ENCODE peak calls at places on chromosomes 4 and X, in six cellular contexts. B is HCT116, J is PC-3, H is MM.1S, S is SK-N-SH, D is GM23248. N is an unnamed sample.
A peak's percentile ranks its signal among the peaks of the same experiment; 100 is the strongest.

GRCh38 chr4:166435449-166435848 is 562.4 kb downstream of the TLL1 start:
- DNase-seq in D (peak; percentile 47), S (no peak), B (no peak), H (no peak), J (peak; percentile 94), N (no peak)

GRCh38 chr4:178165909-178166308 is 723.7 kb upstream of the AGA start:
- DNase-seq in D (no peak), S (no peak), J (peak; percentile 56), H (no peak), B (no peak), N (no peak)

GRCh38 chrX:29947225-29947624 is 268.1 kb upstream of the MAGEB2 start:
- DNase-seq in D (peak; percentile 20), H (no peak), B (no peak), J (no peak), S (no peak), N (no peak)

GRCh38 chrX:78658851-78659744 is at the start of gene RTL3:
- DNase-seq in B (no peak), H (no peak), D (peak; percentile 83), S (no peak), J (peak; percentile 73), N (no peak)

GRCh38 chr4:169208090-169208455 is 62.7 kb downstream of the SH3RF1 start:
- DNase-seq in J (no peak), H (no peak), D (no peak), B (no peak), S (no peak), N (no peak)

GRCh38 chrX:129959493-129959832 is 23.0 kb upstream of the BCORL1 start:
- DNase-seq in B (no peak), S (no peak), J (no peak), H (no peak), D (peak; percentile 66), N (no peak)

GRCh38 chr4:4504783-4505182 is 37.1 kb downstream of the STX18 start:
- DNase-seq in B (no peak), S (no peak), D (no peak), J (no peak), H (no peak), N (no peak)

GRCh38 chrX:9955506-9955905 is 11.7 kb upstream of the CLDN34 start:
- DNase-seq in B (no peak), J (no peak), H (no peak), S (no peak), D (peak; percentile 23), N (no peak)

GRCh38 chr4:43343298-43343697 is 450.8 kb downstream of the GRXCR1 start:
- DNase-seq in J (no peak), B (no peak), S (no peak), H (no peak), D (no peak), N (no peak)

GRCh38 chrX:48154796-48155195 is 24.4 kb downstream of the SPACA5B start:
- DNase-seq in H (no peak), B (no peak), D (no peak), J (no peak), S (no peak), N (no peak)

GRCh38 chrX:150983526-150984163 is 510 bp downstream of the HMGB3 start:
- DNase-seq in S (peak; percentile 64), H (peak; percentile 10), D (peak; percentile 24), B (no peak), J (no peak), N (no peak)

GRCh38 chrX:153871451-153871850 is 14.5 kb downstream of the L1CAM start:
- DNase-seq in H (no peak), D (no peak), S (peak; percentile 65), J (no peak), B (no peak), N (no peak)

GRCh38 chrX:150456941-150457340 is 93.8 kb downstream of the MAMLD1 start:
- DNase-seq in H (no peak), J (no peak), S (no peak), B (no peak), D (no peak), N (no peak)

GRCh38 chrX:132615396-132616131 is 126.7 kb upstream of the MBNL3 start:
- DNase-seq in H (peak; percentile 61), S (no peak), D (peak; percentile 45), J (peak; percentile 55), B (peak; percentile 29), N (peak; percentile 81)

GRCh38 chrX:96929036-96929435 is 45.3 kb downstream of the RPA4 start:
- DNase-seq in S (no peak), D (no peak), J (no peak), H (no peak), B (no peak), N (no peak)

GRCh38 chr4:47510506-47511143 is 25.6 kb downstream of the ATP10D start:
- DNase-seq in D (peak; percentile 60), J (peak; percentile 14), S (no peak), B (no peak), H (peak; percentile 31), N (peak; percentile 65)

GRCh38 chrX:154980330-154981115 is 42.0 kb downstream of the F8 start:
- DNase-seq in J (peak; percentile 80), D (peak; percentile 74), H (peak; percentile 80), B (peak; percentile 45), S (peak; percentile 66), N (peak; percentile 93)

GRCh38 chrX:19334945-19335626 is 8.6 kb upstream of the PDHA1 start:
- DNase-seq in J (peak; percentile 55), H (peak; percentile 79), D (no peak), B (peak; percentile 40), S (no peak), N (peak; percentile 88)

GRCh38 chr4:8723222-8723980 is 130.8 kb downstream of the CPZ start:
- DNase-seq in S (no peak), B (no peak), J (no peak), D (no peak), H (no peak), N (no peak)

GRCh38 chrX:110032534-110033161 is 29.7 kb downstream of the TMEM164 start:
- DNase-seq in J (peak; percentile 38), S (no peak), H (no peak), D (peak; percentile 36), B (no peak), N (no peak)

GRCh38 chr4:78721739-78722138 is 54.4 kb upstream of the BMP2K start:
- DNase-seq in D (no peak), S (no peak), J (no peak), H (no peak), B (no peak), N (no peak)

GRCh38 chr4:78722320-78722719 is 53.8 kb upstream of the BMP2K start:
- DNase-seq in B (no peak), S (no peak), H (no peak), J (no peak), D (no peak), N (no peak)

GRCh38 chr4:78722880-78723279 is 53.3 kb upstream of the BMP2K start:
- DNase-seq in H (no peak), S (no peak), B (no peak), J (no peak), D (no peak), N (no peak)

GRCh38 chr4:78720994-78721677 is 55.0 kb upstream of the BMP2K start:
- DNase-seq in J (no peak), H (peak; percentile 81), D (no peak), B (no peak), S (no peak), N (no peak)

DNA sequence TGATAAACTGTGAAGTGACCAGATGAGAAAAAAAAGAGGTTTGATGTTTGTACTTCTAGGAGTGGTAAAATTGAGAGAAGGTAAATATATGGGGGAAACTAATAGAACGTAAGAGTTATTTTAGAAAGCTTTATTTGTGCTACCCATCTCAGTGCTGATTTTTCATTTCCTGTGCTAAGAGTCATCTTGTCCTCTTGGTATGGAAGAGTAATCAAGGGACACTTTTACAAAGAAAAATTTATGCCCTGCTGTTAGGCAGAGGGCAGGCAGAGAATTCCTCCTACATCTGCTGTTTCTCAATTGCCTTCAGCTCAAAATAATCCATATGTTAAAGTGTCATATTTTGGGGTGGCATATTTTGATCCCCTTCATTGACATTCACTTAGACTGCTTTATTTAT is 49.6 kb upstream of the BMP2K start:
- DNase-seq in D (no peak), H (no peak), B (no peak), J (no peak), S (no peak), N (no peak)
- H3K9ac ChIP-seq in D (no peak overlapping the region), H (no peak overlapping the region), B (no peak overlapping the region), J (no peak overlapping the region), S (no peak overlapping the region), N (no peak overlapping the region)

GRCh38 chr4:77865259-77865658 is 2.6 kb downstream of the MRPL1 start:
- DNase-seq in S (no peak), B (no peak), H (no peak), J (no peak), D (no peak), N (no peak)

GRCh38 chr4:77859256-77859655 is 3.4 kb upstream of the MRPL1 start:
- DNase-seq in D (no peak), B (no peak), J (no peak), S (no peak), H (no peak), N (no peak)

GRCh38 chr4:77861500-77861899 is 1.1 kb upstream of the MRPL1 start:
- DNase-seq in D (peak; percentile 37), H (peak; percentile 31), J (no peak), S (no peak), B (no peak), N (no peak)

DNA sequence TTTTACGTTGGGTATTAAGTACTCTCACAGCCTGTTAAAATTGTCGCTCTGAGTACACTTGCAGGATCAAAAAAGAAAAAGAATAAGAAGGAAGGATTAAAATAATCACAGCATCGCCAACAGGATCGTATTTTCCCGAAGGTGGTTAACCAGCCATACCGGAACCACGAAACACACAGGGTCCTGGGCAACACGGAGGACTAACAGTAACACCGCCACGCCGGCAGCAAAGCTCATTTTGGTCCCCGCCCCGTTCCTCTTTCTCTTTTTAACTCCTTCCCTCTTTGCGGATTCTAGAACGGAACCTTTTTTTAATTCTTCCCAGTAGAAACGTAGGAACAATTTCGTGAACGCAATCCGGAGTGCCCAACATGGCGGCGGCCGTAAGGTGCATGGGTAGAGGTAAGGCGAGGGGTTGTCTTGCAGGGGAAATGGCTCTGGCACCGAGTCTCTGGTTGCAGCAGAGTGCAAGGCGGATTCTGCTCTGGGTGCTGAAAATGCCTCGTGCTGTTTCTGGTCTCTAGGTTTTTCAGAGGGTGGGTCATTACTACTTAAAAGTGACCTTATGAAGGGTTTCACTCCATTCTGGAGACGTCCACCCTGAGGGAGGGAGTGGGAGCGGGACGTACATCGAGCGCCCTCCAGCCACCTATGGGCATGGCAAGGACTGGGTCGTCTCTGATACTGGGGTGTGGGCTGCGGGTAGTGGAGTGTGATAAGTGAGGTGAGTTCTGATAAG is at the start of gene MRPL1:
- DNase-seq in B (peak; percentile 95), D (peak; percentile 99), H (peak; percentile 93), J (peak; percentile 94), S (peak; percentile 77), N (peak; percentile 95)
- H3K9me2 ChIP-seq in B (no peaks in the 10 kb centered on the region), D (no peaks in the 10 kb centered on the region), H (no peaks in the 10 kb centered on the region), J (no peaks in the 10 kb centered on the region), S (no peaks in the 10 kb centered on the region), N (no peaks in the 10 kb centered on the region)

DNA sequence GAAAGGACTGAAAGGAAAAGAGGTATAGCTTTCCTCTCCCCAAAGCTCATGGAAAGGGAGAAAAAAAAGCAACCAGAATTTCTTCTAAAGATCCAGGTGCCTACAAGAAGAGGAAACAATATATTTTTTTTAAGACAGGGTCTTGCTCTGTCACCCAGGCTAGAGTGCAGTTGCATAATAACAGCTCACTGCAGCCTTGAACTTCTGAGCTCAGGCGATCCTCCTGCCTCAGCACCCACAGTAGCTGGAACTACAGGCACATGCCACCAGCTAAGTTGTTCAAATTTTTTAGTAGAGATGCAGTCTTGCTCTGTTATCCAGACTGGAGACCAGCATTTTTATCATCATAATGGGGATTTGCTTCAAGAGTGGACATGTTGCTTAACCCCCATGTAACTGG is 30.5 kb upstream of the BBS12 start:
- DNase-seq in B (no peak), D (no peak), S (no peak), H (no peak), J (no peak), N (no peak)
- H3K27ac ChIP-seq in B (no peak overlapping the region), D (no peak overlapping the region), S (no peak overlapping the region), H (no peak overlapping the region), J (no peak overlapping the region), N (no peak overlapping the region)

GRCh38 chr4:73343432-73343831 is 60.7 kb upstream of the ALB start:
- DNase-seq in B (no peak), J (no peak), H (no peak), D (peak; percentile 36), S (no peak), N (no peak)
- H3K9ac ChIP-seq in B (no peak overlapping the region), J (no peak overlapping the region), H (no peak overlapping the region), D (no peak overlapping the region), S (no peak overlapping the region), N (no peak overlapping the region)

N was measured in Karpas-422.